ENCODE peak calls at places on chromosomes 6 and 20, in four cellular contexts. E is T-helper 2 cell; T is NCI-H146; W is stimulated activated CD4-positive, alpha-beta T cell treated with anti-CD3 and anti-CD28 coated beads, Interleukin-4, amount 100 ng/mL, for 1 hour. B is an unnamed sample.

GRCh38 chr6:47766445-47766844 is 15.4 kb upstream of the OPN5 start:
- DNase-seq in W (no peak), T (no peak), E (no peak), B (no peak)

GRCh38 chr6:35776364-35777215 is at the start of gene CLPSL2:
- DNase-seq in E (no peak), W (no peak), T (peak), B (peak)

GRCh38 chr6:17591292-17591691 is 8.8 kb upstream of the FAM8A1 start:
- DNase-seq in E (no peak), W (no peak), T (no peak), B (no peak)

GRCh38 chr6:109349419-109349987 is 32.8 kb downstream of the CD164 start:
- DNase-seq in E (no peak), T (peak), W (no peak), B (no peak)

GRCh38 chr6:137850137-137850714 is 16.8 kb upstream of the TNFAIP3 start:
- DNase-seq in W (no peak), E (no peak), T (no peak), B (no peak)

GRCh38 chr6:22072939-22073338 is 223.9 kb downstream of the PRL start:
- DNase-seq in E (no peak), T (no peak), W (no peak), B (no peak)

GRCh38 chr6:27604986-27605385 is 132.1 kb upstream of the ZNF184 start:
- DNase-seq in E (no peak), T (no peak), W (no peak), B (no peak)

GRCh38 chr20:23146857-23147256 is 60.7 kb upstream of the CD93 start:
- DNase-seq in W (no peak), T (no peak), E (no peak), B (no peak)

GRCh38 chr6:119541132-119541905 is 191.8 kb upstream of the MAN1A1 start:
- DNase-seq in T (no peak), W (no peak), E (no peak), B (no peak)

GRCh38 chr6:328184-328670 is 35.9 kb downstream of the DUSP22 start:
- DNase-seq in W (no peak), T (no peak), E (no peak), B (no peak)

GRCh38 chr6:142254513-142254912 is 47.3 kb upstream of the ADGRG6 start:
- DNase-seq in W (no peak), E (no peak), T (no peak), B (no peak)

GRCh38 chr20:38833857-38834164 is 28.3 kb downstream of the PPP1R16B start:
- DNase-seq in E (peak), T (no peak), W (no peak), B (no peak)

GRCh38 chr20:20604907-20605306 is 107.5 kb downstream of the RALGAPA2 start:
- DNase-seq in W (no peak), T (no peak), E (no peak), B (no peak)

GRCh38 chr6:115570326-115570725 is 490.4 kb downstream of the FRK start:
- DNase-seq in E (no peak), W (no peak), T (no peak), B (no peak)

GRCh38 chr20:21234816-21235215 is 68.3 kb upstream of the XRN2 start:
- DNase-seq in E (no peak), W (no peak), T (peak), B (no peak)

GRCh38 chr6:63636516-63636968 is 940 bp downstream of the PHF3 start:
- DNase-seq in W (peak), E (peak), T (peak), B (peak)

GRCh38 chr20:17735206-17735804 is 35.5 kb downstream of the BANF2 start:
- DNase-seq in E (no peak), T (no peak), W (no peak), B (no peak)

GRCh38 chr6:20827798-20828197 is 293.5 kb downstream of the CDKAL1 start:
- DNase-seq in E (no peak), W (no peak), T (no peak), B (no peak)

GRCh38 chr6:135830452-135830851 is 21.0 kb upstream of the PDE7B start:
- DNase-seq in T (no peak), E (no peak), W (no peak), B (no peak)

GRCh38 chr20:48930035-48930434 is 8.5 kb downstream of the ARFGEF2 start:
- DNase-seq in E (no peak), W (no peak), T (no peak), B (no peak)

GRCh38 chr6:33407132-33407718 is 3.6 kb upstream of the PHF1 start:
- DNase-seq in E (no peak), T (no peak), W (no peak), B (no peak)

GRCh38 chr20:37727247-37727956 is 33.6 kb downstream of the CTNNBL1 start:
- DNase-seq in W (no peak), T (no peak), E (no peak), B (peak)

GRCh38 chr6:34301408-34301807 is 52.6 kb upstream of the SMIM29 start:
- DNase-seq in W (no peak), E (no peak), T (no peak), B (no peak)

GRCh38 chr6:151389640-151390275 is 1.6 kb downstream of the ZBTB2 start:
- DNase-seq in W (peak), E (no peak), T (peak), B (peak)

GRCh38 chr6:127570739-127571389 is 6.1 kb upstream of the C6orf58 start:
- DNase-seq in T (no peak), W (no peak), E (no peak), B (no peak)

GRCh38 chr6:43579171-43579570 is 3.2 kb downstream of the POLH start:
- DNase-seq in T (no peak), W (no peak), E (no peak), B (no peak)

GRCh38 chr20:438581-439469 is 23.5 kb downstream of the TBC1D20 start:
- DNase-seq in E (peak), T (no peak), W (peak), B (no peak)

GRCh38 chr6:139981810-139982550 is 607.5 kb upstream of the CITED2 start:
- DNase-seq in E (no peak), T (peak), W (no peak), B (peak)

B was measured in neural crest cell.